ENCODE peak calls at places on chromosome 14, in five cellular contexts. N is body of pancreas, I is psoas muscle, J is nephron progenitor cell, U is tibial artery. A is an unnamed sample.

GRCh38 chr14:103908580-103908979 is 19.7 kb upstream of the TDRD9 start:
- DNase-seq in U (no peak), I (no peak), N (no peak), J (no peak), A (no peak)

GRCh38 chr14:32366256-32366655 is 37.2 kb downstream of the AKAP6 start:
- DNase-seq in I (no peak), J (peak), N (no peak), U (no peak), A (no peak)

GRCh38 chr14:77980475-77981321 is 180.8 kb downstream of the ADCK1 start:
- DNase-seq in U (no peak), N (peak), J (peak), I (peak), A (peak)

GRCh38 chr14:61438497-61438859 is 117.1 kb downstream of the PRKCH start:
- DNase-seq in N (no peak), I (no peak), J (no peak), U (no peak), A (no peak)

GRCh38 chr14:31420013-31420318 is 384 bp downstream of the HEATR5A start:
- DNase-seq in I (peak), U (peak), N (peak), J (peak), A (peak)

GRCh38 chr14:76056128-76056527 is 70.6 kb downstream of the IFT43 start:
- DNase-seq in I (no peak), U (no peak), N (no peak), J (no peak), A (peak)

GRCh38 chr14:77000340-77001235 is 27.9 kb downstream of the IRF2BPL start:
- DNase-seq in I (peak), U (peak), J (peak), N (no peak), A (no peak)

GRCh38 chr14:104422301-104423223 is 157.0 kb upstream of the C14orf180 start:
- DNase-seq in U (no peak), J (peak), N (no peak), I (no peak), A (no peak)

GRCh38 chr14:105430535-105430934 is 10.9 kb downstream of the MTA1 start:
- DNase-seq in N (peak), J (no peak), I (no peak), U (no peak), A (peak)

GRCh38 chr14:78847801-78848200 is 677.6 kb downstream of the NRXN3 start:
- DNase-seq in N (no peak), U (no peak), J (no peak), I (no peak), A (no peak)

GRCh38 chr14:53304726-53305381 is 151.7 kb upstream of the DDHD1 start:
- DNase-seq in U (no peak), I (no peak), N (no peak), J (no peak), A (no peak)

GRCh38 chr14:53953828-53954550 is 2.6 kb downstream of the BMP4 start:
- DNase-seq in J (peak), U (peak), N (peak), I (peak), A (peak)

GRCh38 chr14:61620130-61620946 is 75.0 kb upstream of the HIF1A start:
- DNase-seq in U (no peak), J (no peak), N (no peak), I (no peak), A (no peak)

GRCh38 chr14:20489093-20489994 is 16.0 kb upstream of the RNASE10 start:
- DNase-seq in N (no peak), U (no peak), I (no peak), J (peak), A (no peak)

GRCh38 chr14:64605926-64606685 is 56.3 kb downstream of the PPP1R36 start:
- DNase-seq in U (no peak), J (no peak), N (no peak), I (no peak), A (no peak)

GRCh38 chr14:55297611-55298323 is 26.5 kb downstream of the FBXO34 start:
- DNase-seq in U (no peak), J (no peak), I (no peak), N (peak), A (peak)

GRCh38 chr14:84323963-84324362 is 1206.0 kb upstream of the FLRT2 start:
- DNase-seq in I (no peak), J (no peak), U (no peak), N (no peak), A (no peak)

GRCh38 chr14:57085043-57085442 is 183.7 kb downstream of the EXOC5 start:
- DNase-seq in N (no peak), U (no peak), J (no peak), I (no peak), A (no peak)

GRCh38 chr14:90578283-90578985 is 181.6 kb downstream of the CALM1 start:
- DNase-seq in I (peak), J (no peak), N (no peak), U (no peak), A (no peak)

GRCh38 chr14:72201645-72202044 is 269.4 kb downstream of the RGS6 start:
- DNase-seq in N (no peak), J (no peak), I (no peak), U (no peak), A (no peak)

GRCh38 chr14:105333020-105333490 is 18.5 kb downstream of the PACS2 start:
- DNase-seq in J (no peak), I (no peak), N (no peak), U (no peak), A (no peak)

GRCh38 chr14:105337966-105338365 is 23.4 kb downstream of the PACS2 start:
- DNase-seq in I (peak), U (peak), J (peak), N (no peak), A (no peak)

GRCh38 chr14:60648169-60648933 is 926 bp downstream of the SIX1 start:
- DNase-seq in U (peak), N (no peak), I (peak), J (peak), A (peak)

GRCh38 chr14:49581209-49581960 is 4.8 kb downstream of the RPS29 start:
- DNase-seq in J (no peak), N (no peak), U (no peak), I (no peak), A (no peak)

GRCh38 chr14:21136024-21136423 is 19.8 kb downstream of the OR5AU1 start:
- DNase-seq in I (no peak), N (no peak), J (no peak), U (no peak), A (no peak)

GRCh38 chr14:76647699-76648298 is 113.5 kb upstream of the VASH1 start:
- DNase-seq in J (peak), N (peak), U (no peak), I (no peak), A (peak)

DNA sequence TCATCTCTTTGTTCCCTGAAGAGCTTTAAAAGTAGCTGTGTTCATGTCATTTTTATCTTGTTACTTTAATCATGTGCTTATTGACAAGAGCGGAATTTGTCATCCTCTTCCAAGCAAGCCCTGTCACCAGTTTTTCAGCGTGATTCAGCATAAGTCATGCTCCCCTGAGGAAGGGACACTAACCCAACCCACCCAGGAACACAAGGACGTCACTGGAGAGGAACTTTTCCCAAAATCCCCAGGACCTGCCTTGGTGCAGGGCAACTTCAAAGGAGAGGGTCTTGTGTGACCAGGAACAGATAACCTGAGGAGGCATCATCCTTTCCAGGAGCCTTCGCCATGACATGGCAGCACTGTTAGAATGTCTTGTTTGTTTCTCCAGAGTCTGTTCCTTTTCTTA is 107.1 kb upstream of the DIO3 start:
- DNase-seq in N (no peak), J (no peak), U (no peak), I (no peak), A (no peak)
- TF ChIP-seq CTCF in N (no peak), J (no peak), U (no peak), I (no peak), A (no peak)

GRCh38 chr14:94498215-94498614 is 11.1 kb downstream of the SERPINA12 start:
- DNase-seq in I (no peak), J (no peak), N (no peak), U (no peak), A (no peak)
- TF ChIP-seq CTCF in I (no peak), J (no peak), N (no peak), U (no peak), A (no peak)

GRCh38 chr14:95291859-95292542 is 27.7 kb downstream of the CLMN start:
- DNase-seq in J (no peak), N (peak), I (peak), U (peak), A (peak)
- TF ChIP-seq CTCF in J (no peak), N (no peak), I (no peak), U (no peak), A (no peak)

GRCh38 chr14:75010472-75010871 is 7.8 kb downstream of the EIF2B2 start:
- DNase-seq in N (no peak), U (no peak), I (no peak), J (no peak), A (no peak)
- TF ChIP-seq CTCF in N (no peak), U (no peak), I (no peak), J (no peak), A (no peak)

GRCh38 chr14:36584167-36584811 is 1.9 kb upstream of the NKX2-8 start:
- DNase-seq in J (peak), N (no peak), U (no peak), I (no peak), A (no peak)

GRCh38 chr14:36585100-36585499 is 2.7 kb upstream of the NKX2-8 start:
- DNase-seq in J (no peak), I (no peak), N (no peak), U (no peak), A (no peak)

GRCh38 chr14:36588119-36588518 is 5.7 kb upstream of the NKX2-8 start:
- DNase-seq in N (no peak), U (no peak), J (no peak), I (no peak), A (no peak)

GRCh38 chr14:36591482-36591881 is 9.1 kb upstream of the NKX2-8 start:
- DNase-seq in J (no peak), I (no peak), N (no peak), U (no peak), A (no peak)

GRCh38 chr14:36588788-36589187 is 6.4 kb upstream of the NKX2-8 start:
- DNase-seq in I (no peak), J (no peak), N (no peak), U (no peak), A (no peak)
- TF ChIP-seq CTCF in I (no peak), J (no peak), N (no peak), U (no peak), A (no peak)

GRCh38 chr14:85907536-85907935 is 377.6 kb downstream of the FLRT2 start:
- DNase-seq in J (no peak), I (no peak), U (no peak), N (no peak), A (no peak)
- TF ChIP-seq CTCF in J (no peak), I (no peak), U (no peak), N (no peak), A (no peak)

DNA sequence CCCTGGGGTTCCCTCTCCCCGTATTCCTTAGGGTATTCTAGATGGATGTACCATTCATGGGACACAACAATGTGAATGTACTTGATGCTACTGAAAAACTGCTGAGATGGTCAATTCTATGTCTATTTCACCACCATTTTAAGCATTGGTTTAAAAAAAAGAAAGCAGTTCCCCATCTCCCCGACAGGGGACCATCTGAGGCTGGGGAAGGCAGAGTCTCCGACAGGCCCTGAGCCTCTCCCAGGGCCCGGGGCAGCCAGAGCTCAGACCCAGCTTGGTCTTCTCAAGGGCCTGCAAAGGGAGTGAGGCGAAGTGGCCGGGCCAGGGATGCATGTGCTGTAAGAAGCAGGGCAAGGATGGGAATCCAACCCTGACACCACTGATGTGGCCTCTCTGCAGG is 234.2 kb downstream of the BCL11B start:
- DNase-seq in U (no peak), N (no peak), I (no peak), J (peak), A (no peak)
- TF ChIP-seq CTCF in U (no peak), N (no peak), I (no peak), J (peak), A (no peak)

DNA sequence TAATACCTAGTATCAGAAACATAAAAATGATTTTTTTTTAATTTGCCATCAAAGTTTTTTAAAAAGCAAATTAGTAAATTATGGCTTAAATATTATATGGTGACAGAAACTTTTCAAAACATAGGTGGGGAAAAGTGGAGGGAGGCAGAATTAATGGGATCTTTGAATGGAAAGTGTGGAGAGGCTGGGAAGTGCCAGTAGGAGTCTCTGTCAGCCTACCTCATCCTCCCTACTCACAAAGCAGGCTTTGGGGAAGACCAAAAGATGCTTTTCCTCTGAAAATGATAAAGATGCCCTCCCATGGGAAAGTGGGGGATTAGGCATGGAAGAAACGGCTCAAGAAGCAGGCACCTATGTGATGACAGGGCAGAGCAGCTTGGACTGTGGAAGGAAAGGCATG is 21.8 kb downstream of the PLEK2 start:
- DNase-seq in U (no peak), J (no peak), I (no peak), N (no peak), A (no peak)
- TF ChIP-seq CTCF in U (no peak), J (no peak), I (no peak), N (no peak), A (no peak)

GRCh38 chr14:58844544-58844943 is 206.8 kb downstream of the DACT1 start:
- DNase-seq in N (no peak), J (no peak), U (no peak), I (no peak), A (no peak)
- TF ChIP-seq CTCF in N (no peak), J (no peak), U (no peak), I (no peak), A (no peak)

A was measured in Calu3.